ENCODE peak calls at places on chromosomes 11 and 22, in seven cellular contexts. F is adrenal gland; C is GM23338; Q is CD4-positive, alpha-beta T cell; D is dorsolateral prefrontal cortex; O is right lobe of liver; Z is fibroblast of lung. X is an unnamed sample.

GRCh38 chr11:82995754-82996398 is 75.8 kb downstream of the RAB30 start:
- DNase-seq in D (no peak), C (no peak), F (peak), Z (peak), O (no peak), Q (no peak), X (no peak)

GRCh38 chr11:17846852-17847453 is 112.4 kb downstream of the KCNC1 start:
- DNase-seq in O (no peak), Z (peak), F (peak), C (peak), D (no peak), Q (no peak), X (no peak)

GRCh38 chr11:39651857-39652461 is 1807.5 kb downstream of the LRRC4C start:
- DNase-seq in O (no peak), Z (no peak), D (no peak), F (no peak), Q (no peak), C (no peak), X (no peak)

GRCh38 chr22:39432361-39432811 is 24.4 kb upstream of the MGAT3 start:
- DNase-seq in Q (no peak), O (peak), F (no peak), D (no peak), C (no peak), Z (no peak), X (no peak)

GRCh38 chr11:117625237-117625636 is 171.8 kb downstream of the DSCAML1 start:
- DNase-seq in F (no peak), Z (no peak), D (no peak), O (no peak), C (no peak), Q (no peak), X (no peak)

GRCh38 chr22:25845985-25846745 is 104.2 kb downstream of the MYO18B start:
- DNase-seq in F (no peak), C (no peak), O (no peak), Q (no peak), D (no peak), Z (no peak), X (no peak)

GRCh38 chr11:58927393-58928081 is 11.8 kb upstream of the GLYATL1 start:
- DNase-seq in Z (peak), Q (peak), C (peak), O (peak), D (no peak), F (peak), X (no peak)

GRCh38 chr22:20009018-20009482 is 7.6 kb downstream of the ARVCF start:
- DNase-seq in D (no peak), O (peak), F (no peak), Q (no peak), C (no peak), Z (no peak), X (no peak)

GRCh38 chr11:56885182-56885581 is 103.5 kb upstream of the OR5AK2 start:
- DNase-seq in Q (no peak), C (peak), F (no peak), Z (no peak), O (no peak), D (no peak), X (no peak)

GRCh38 chr11:2104524-2105440 is 34.4 kb downstream of the IGF2 start:
- DNase-seq in Z (no peak), F (no peak), O (no peak), D (no peak), C (no peak), Q (no peak), X (no peak)

GRCh38 chr11:82406611-82407010 is 327.1 kb downstream of the FAM181B start:
- DNase-seq in F (no peak), Z (no peak), Q (no peak), D (no peak), O (no peak), C (no peak), X (no peak)

GRCh38 chr11:92296138-92296515 is 71.5 kb downstream of the FAT3 start:
- DNase-seq in Q (no peak), Z (peak), F (no peak), D (no peak), O (no peak), C (no peak), X (no peak)

GRCh38 chr11:293293-293851 is 4.4 kb downstream of the PGGHG start:
- DNase-seq in F (no peak), O (peak), Q (no peak), C (no peak), D (no peak), Z (no peak), X (no peak)

GRCh38 chr11:39569784-39570183 is 1889.7 kb downstream of the LRRC4C start:
- DNase-seq in F (no peak), Z (no peak), Q (no peak), D (no peak), C (no peak), O (no peak), X (no peak)

GRCh38 chr11:1484061-1484671 is 2.4 kb downstream of the MOB2 start:
- DNase-seq in Z (no peak), O (peak), Q (no peak), F (no peak), C (no peak), D (no peak), X (no peak)

GRCh38 chr11:46484101-46484500 is 92.5 kb upstream of the CHRM4 start:
- DNase-seq in Z (no peak), F (no peak), D (no peak), O (no peak), Q (no peak), C (no peak), X (no peak)

GRCh38 chr11:3860360-3860759 is 4.9 kb downstream of the STIM1 start:
- DNase-seq in Q (no peak), Z (no peak), O (no peak), C (no peak), D (no peak), F (no peak), X (no peak)

GRCh38 chr11:19881185-19881584 is 168.5 kb downstream of the NAV2 start:
- DNase-seq in Q (no peak), Z (no peak), F (no peak), O (no peak), D (no peak), C (no peak), X (no peak)

GRCh38 chr11:114280696-114281095 is 15.5 kb upstream of the NNMT start:
- DNase-seq in O (peak), C (peak), Z (peak), D (no peak), Q (peak), F (no peak), X (peak)

GRCh38 chr22:49582171-49582570 is 245.5 kb downstream of the BRD1 start:
- DNase-seq in Q (no peak), C (no peak), O (no peak), Z (no peak), D (peak), F (no peak), X (no peak)

GRCh38 chr11:64650923-64651523 is 60.0 kb downstream of the SLC22A12 start:
- DNase-seq in Q (no peak), D (no peak), C (peak), F (no peak), Z (peak), O (no peak), X (peak)

GRCh38 chr11:45593992-45594391 is 71.4 kb downstream of the CHST1 start:
- DNase-seq in D (no peak), F (no peak), C (peak), Z (no peak), Q (no peak), O (no peak), X (no peak)

GRCh38 chr11:62554377-62554776 is 7.8 kb upstream of the AHNAK start:
- DNase-seq in C (peak), Z (no peak), F (no peak), D (no peak), O (peak), Q (no peak), X (no peak)

GRCh38 chr11:110379936-110380335 is 49.8 kb upstream of the FDX1 start:
- DNase-seq in Q (no peak), F (no peak), D (no peak), O (no peak), Z (no peak), C (no peak), X (no peak)

GRCh38 chr11:126925321-126926093 is 75.1 kb downstream of the KIRREL3 start:
- DNase-seq in Z (peak), D (no peak), O (no peak), Q (no peak), F (no peak), C (no peak), X (no peak)

GRCh38 chr11:44842219-44842618 is 108.5 kb downstream of the TP53I11 start:
- DNase-seq in Z (peak), D (no peak), F (no peak), O (no peak), C (no peak), Q (no peak), X (no peak)

GRCh38 chr11:115607621-115608191 is 103.5 kb upstream of the CADM1 start:
- DNase-seq in O (no peak), D (no peak), F (no peak), C (no peak), Q (no peak), Z (peak), X (no peak)

DNA sequence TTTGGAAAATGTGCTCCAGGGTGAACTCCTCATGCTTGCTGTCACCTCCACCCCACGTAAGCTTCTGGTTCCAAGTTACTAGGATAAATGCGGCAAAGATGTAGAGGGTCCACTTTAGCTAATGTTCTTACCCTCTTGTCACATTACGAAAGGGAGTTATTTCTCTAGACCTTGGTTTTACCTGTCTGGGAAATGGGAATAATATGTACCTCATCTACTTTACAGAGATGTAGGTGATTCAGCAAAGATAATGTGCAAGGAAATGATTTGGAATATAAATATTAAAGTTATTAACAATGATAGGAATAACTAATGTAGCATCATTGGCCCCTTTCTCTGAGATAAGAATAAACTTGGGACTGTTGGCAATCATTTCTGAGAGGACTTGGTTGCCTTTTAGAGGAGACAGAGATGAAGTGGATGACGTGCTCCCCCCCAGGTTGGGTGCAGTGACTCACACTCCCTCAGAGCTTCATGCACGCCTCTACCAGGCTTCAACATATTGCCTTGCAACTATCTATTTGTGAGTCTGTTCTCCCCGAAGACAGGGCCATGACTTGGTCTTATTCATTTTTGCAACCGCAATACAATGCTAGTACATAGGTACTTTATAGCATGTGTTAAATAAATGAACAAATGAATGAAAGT is 97.1 kb downstream of the ME3 start:
- DNase-seq in F (peak), Q (no peak), O (no peak), C (no peak), D (no peak), Z (peak), X (no peak)
- TF ChIP-seq CTCF in F (no peak), Q (no peak), O (no peak), C (no peak), D (no peak), Z (no peak), X (no peak)

GRCh38 chr11:11537871-11538270 is 83.9 kb downstream of the GALNT18 start:
- DNase-seq in Z (no peak), D (no peak), C (no peak), O (no peak), Q (no peak), F (no peak), X (no peak)

GRCh38 chr11:11540157-11540556 is 81.6 kb downstream of the GALNT18 start:
- DNase-seq in O (no peak), Z (no peak), C (no peak), F (no peak), D (no peak), Q (no peak), X (no peak)

GRCh38 chr11:11545285-11546275 is 76.2 kb downstream of the GALNT18 start:
- DNase-seq in Z (no peak), F (no peak), Q (no peak), O (no peak), D (no peak), C (peak), X (no peak)

GRCh38 chr11:11538277-11538960 is 83.4 kb downstream of the GALNT18 start:
- DNase-seq in C (no peak), F (peak), O (no peak), Z (no peak), Q (no peak), D (no peak), X (no peak)

GRCh38 chr11:11543656-11544055 is 78.1 kb downstream of the GALNT18 start:
- DNase-seq in F (no peak), O (no peak), Z (no peak), Q (no peak), C (no peak), D (no peak), X (no peak)
- H3K27ac ChIP-seq in F (no peak), O (no peak), Z (no peak), Q (no peak), C (no peak), D (no peak), X (no peak)

DNA sequence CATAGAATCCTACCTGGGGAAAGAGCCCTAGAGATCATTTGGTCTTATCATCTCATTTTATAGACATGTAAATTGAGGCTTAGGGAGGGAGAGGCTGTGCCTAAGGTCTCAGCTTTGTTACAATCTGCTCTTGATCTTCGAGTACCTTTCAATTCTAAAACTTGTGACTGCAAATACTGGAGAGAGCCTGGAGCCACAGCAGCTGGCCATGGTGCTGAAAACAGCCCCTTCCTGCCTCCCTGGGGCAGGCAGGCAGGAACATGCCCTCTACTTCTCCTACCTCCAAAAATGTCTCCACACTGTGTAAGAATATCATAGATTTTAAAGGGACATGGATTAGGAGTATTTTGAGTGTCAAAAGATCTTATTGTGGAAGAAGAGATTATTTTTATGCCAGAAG is 52.2 kb downstream of the C22orf42 start:
- DNase-seq in Z (peak), F (no peak), O (no peak), Q (no peak), D (no peak), C (peak), X (peak)
- TF ChIP-seq CTCF in Z (no peak), F (no peak), O (no peak), Q (no peak), D (no peak), C (no peak), X (no peak)

GRCh38 chr11:16001899-16002426 is 354.4 kb downstream of the SOX6 start:
- DNase-seq in O (no peak), F (no peak), Z (peak), D (no peak), Q (no peak), C (peak), X (peak)
- H3K27ac ChIP-seq in O (peak), F (no peak), Z (peak), D (no peak), Q (no peak), C (no peak), X (no peak)

GRCh38 chr11:33083918-33084317 is 44.5 kb downstream of the TCP11L1 start:
- DNase-seq in C (no peak), Z (no peak), Q (no peak), D (no peak), F (no peak), O (no peak), X (no peak)

GRCh38 chr11:33086017-33086416 is 46.6 kb downstream of the TCP11L1 start:
- DNase-seq in Z (no peak), F (no peak), C (no peak), O (no peak), D (no peak), Q (no peak), X (no peak)

GRCh38 chr11:33094157-33094556 is 54.8 kb downstream of the TCP11L1 start:
- DNase-seq in C (no peak), D (no peak), Q (no peak), F (no peak), Z (no peak), O (no peak), X (no peak)

GRCh38 chr11:33089776-33090175 is 50.4 kb downstream of the TCP11L1 start:
- DNase-seq in O (no peak), Q (no peak), F (no peak), D (no peak), Z (peak), C (no peak), X (peak)
- TF ChIP-seq CTCF in O (no peak), Q (no peak), F (no peak), D (no peak), Z (no peak), C (no peak), X (peak)

DNA sequence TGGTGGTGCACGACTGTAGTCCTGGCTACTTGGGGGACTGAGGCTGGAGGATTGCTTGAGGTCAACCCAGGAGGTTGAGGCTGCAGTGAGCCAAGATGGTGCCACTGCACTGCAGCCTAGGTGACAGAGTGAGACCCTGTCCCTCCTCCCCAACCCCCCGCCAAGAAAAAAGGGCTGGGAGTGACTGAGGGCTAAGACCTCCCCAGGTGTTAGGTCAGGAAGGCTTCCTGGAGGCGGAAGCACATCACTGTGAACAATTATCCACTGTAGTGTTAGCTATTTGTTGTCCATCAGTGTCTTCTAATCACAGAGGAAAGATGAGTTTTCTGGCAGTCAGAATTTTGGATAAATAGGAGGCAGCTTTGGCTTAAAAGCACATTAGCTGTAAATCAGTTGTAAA is 8.8 kb downstream of the YDJC start:
- DNase-seq in Z (no peak), Q (no peak), F (no peak), C (no peak), D (no peak), O (no peak), X (no peak)
- H3K27ac ChIP-seq in Z (no peak), Q (no peak), F (no peak), C (peak), D (no peak), O (no peak), X (peak)

GRCh38 chr11:99449345-99449744 is 428.6 kb downstream of the CNTN5 start:
- DNase-seq in F (no peak), C (no peak), Q (no peak), D (no peak), Z (no peak), O (no peak), X (no peak)

GRCh38 chr11:99452076-99452475 is 431.3 kb downstream of the CNTN5 start:
- DNase-seq in F (no peak), Q (no peak), D (no peak), Z (no peak), C (no peak), O (no peak), X (no peak)

DNA sequence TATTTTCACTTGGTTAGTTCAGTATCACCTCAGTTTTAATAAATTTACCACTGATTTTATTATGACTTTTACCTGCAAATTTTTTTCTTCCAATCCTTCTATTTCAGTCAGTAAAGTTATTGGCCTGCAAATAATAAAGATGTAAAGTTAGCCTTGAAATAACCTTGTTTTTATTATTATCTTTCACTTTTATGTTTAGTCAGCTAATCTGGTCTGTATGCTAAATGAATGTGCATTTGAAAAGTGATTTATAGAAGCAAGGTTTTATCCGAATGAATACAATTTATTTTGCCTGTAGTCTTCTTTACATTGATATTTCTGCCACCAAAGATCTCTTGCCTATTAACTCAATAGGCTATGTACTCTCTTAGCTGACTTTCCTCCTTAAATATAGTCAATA is 425.7 kb downstream of the CNTN5 start:
- DNase-seq in C (no peak), O (no peak), D (no peak), F (no peak), Q (no peak), Z (no peak), X (no peak)
- TF ChIP-seq CTCF in C (no peak), O (no peak), D (no peak), F (no peak), Q (no peak), Z (no peak), X (no peak)

DNA sequence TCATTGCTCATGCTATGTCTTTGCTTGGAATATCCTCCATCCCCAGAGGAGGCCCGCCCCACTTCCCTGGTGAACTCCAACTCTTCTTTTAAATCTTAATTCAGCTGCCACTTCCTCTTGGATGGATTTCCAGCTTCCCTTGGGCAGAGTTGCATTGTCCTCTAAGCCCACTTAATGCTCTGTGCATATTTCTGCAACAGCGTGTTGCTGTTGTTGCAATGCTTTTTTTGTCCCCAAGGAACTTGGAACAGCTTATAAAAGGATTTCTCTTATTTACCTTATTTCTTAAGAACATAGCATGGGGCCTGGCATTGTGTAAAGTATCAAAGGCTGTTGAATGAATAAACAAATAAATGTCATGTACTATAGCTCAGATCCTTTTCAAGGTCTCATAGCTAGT is 507.4 kb downstream of the METTL15 start:
- DNase-seq in Q (no peak), O (no peak), C (no peak), Z (no peak), D (no peak), F (no peak), X (no peak)
- H3K27ac ChIP-seq in Q (no peak), O (no peak), C (no peak), Z (no peak), D (no peak), F (no peak), X (no peak)

DNA sequence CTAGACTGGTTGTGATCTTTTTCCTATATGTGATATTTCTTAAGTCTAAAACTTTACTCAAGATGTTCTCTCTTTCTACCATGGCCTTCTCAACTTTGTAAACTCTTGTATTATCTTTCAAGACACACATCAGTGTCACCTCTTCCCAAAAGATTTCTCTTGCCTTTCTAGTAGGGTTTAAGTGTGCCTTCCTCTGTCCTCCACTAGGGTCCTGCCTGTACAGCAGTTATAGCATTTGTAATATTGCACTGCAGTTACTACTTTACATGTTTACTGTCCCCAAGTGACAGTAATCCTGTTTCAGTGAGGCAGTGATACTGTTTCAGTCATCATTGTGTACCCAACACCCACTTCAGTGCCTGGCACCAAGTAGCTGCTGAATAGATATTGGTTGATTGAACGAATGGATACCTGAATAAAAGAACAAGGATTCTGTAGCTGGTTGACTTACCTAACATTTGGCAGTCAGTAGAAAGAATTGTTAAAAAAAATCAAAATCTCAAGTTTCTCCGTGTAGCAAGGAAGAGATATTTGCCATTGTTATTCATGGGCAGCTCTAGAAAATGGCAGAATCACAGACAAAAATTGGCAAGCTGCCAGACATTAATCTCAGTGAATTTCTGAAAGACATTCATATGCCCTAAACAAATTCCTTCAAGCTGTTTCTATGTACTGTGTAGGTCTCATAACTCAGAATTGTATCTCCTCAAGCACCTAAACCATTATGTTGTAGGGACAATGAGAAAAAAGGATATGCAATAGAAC is 79.4 kb downstream of the RBMXL2 start:
- DNase-seq in Z (no peak), D (no peak), Q (no peak), F (no peak), O (no peak), C (no peak), X (no peak)
- TF ChIP-seq CTCF in Z (no peak), D (no peak), Q (no peak), F (no peak), O (no peak), C (peak), X (no peak)